ENCODE peak calls at places on chromosome 9, in six cellular contexts. One of them, this sample, is unnamed.

GRCh38 chr9:129011170-129011569 is 17.0 kb downstream of the SH3GLB2 start:
- DNase-seq in CD4-positive, alpha-beta memory T cell: no peak
- DNase-seq in PC-9: no peak
- DNase-seq in OCI-LY7: no peak
- DNase-seq in vagina: no peak
- DNase-seq in psoas muscle: peak; percentile 42
- DNase-seq in this sample: no peak

GRCh38 chr9:134835455-134835854 is 45.2 kb upstream of the FCN2 start:
- DNase-seq in PC-9: no peak
- DNase-seq in psoas muscle: peak; percentile 73
- DNase-seq in CD4-positive, alpha-beta memory T cell: no peak
- DNase-seq in vagina: no peak
- DNase-seq in OCI-LY7: no peak
- DNase-seq in this sample: no peak

GRCh38 chr9:84145031-84145430 is 164.4 kb downstream of the RMI1 start:
- DNase-seq in PC-9: no peak
- DNase-seq in vagina: no peak
- DNase-seq in OCI-LY7: no peak
- DNase-seq in psoas muscle: no peak
- DNase-seq in CD4-positive, alpha-beta memory T cell: no peak
- DNase-seq in this sample: no peak

GRCh38 chr9:74951107-74951720 is 1.5 kb downstream of the C9orf40 start:
- DNase-seq in CD4-positive, alpha-beta memory T cell: no peak
- DNase-seq in OCI-LY7: no peak
- DNase-seq in PC-9: peak; percentile 6
- DNase-seq in psoas muscle: no peak
- DNase-seq in vagina: no peak
- DNase-seq in this sample: no peak

GRCh38 chr9:116286287-116286686 is 132.7 kb downstream of the PAPPA start:
- DNase-seq in vagina: no peak
- DNase-seq in PC-9: no peak
- DNase-seq in psoas muscle: no peak
- DNase-seq in OCI-LY7: no peak
- DNase-seq in CD4-positive, alpha-beta memory T cell: no peak
- DNase-seq in this sample: peak; percentile 31

GRCh38 chr9:34576593-34576935 is 13.0 kb downstream of the CNTFR start:
- DNase-seq in OCI-LY7: no peak
- DNase-seq in PC-9: no peak
- DNase-seq in CD4-positive, alpha-beta memory T cell: no peak
- DNase-seq in vagina: no peak
- DNase-seq in psoas muscle: no peak
- DNase-seq in this sample: no peak

GRCh38 chr9:68584110-68585033 is 43.7 kb upstream of the TMEM252 start:
- DNase-seq in CD4-positive, alpha-beta memory T cell: peak; percentile 78
- DNase-seq in PC-9: peak; percentile 71
- DNase-seq in psoas muscle: peak; percentile 85
- DNase-seq in OCI-LY7: peak; percentile 94
- DNase-seq in vagina: no peak
- DNase-seq in this sample: peak; percentile 93

GRCh38 chr9:75064307-75065025 is 23.5 kb downstream of the NMRK1 start:
- DNase-seq in vagina: no peak
- DNase-seq in CD4-positive, alpha-beta memory T cell: no peak
- DNase-seq in psoas muscle: no peak
- DNase-seq in OCI-LY7: no peak
- DNase-seq in PC-9: no peak
- DNase-seq in this sample: no peak

GRCh38 chr9:110555971-110556370 is 23.6 kb downstream of the SVEP1 start:
- DNase-seq in vagina: no peak
- DNase-seq in CD4-positive, alpha-beta memory T cell: no peak
- DNase-seq in OCI-LY7: no peak
- DNase-seq in PC-9: peak; percentile 37
- DNase-seq in psoas muscle: peak; percentile 73
- DNase-seq in this sample: peak; percentile 98

GRCh38 chr9:131404581-131404980 is 10.7 kb downstream of the PRRC2B start:
- DNase-seq in vagina: no peak
- DNase-seq in CD4-positive, alpha-beta memory T cell: no peak
- DNase-seq in OCI-LY7: no peak
- DNase-seq in PC-9: no peak
- DNase-seq in psoas muscle: no peak
- DNase-seq in this sample: peak; percentile 91

GRCh38 chr9:83034587-83034986 is 28.4 kb downstream of the RASEF start:
- DNase-seq in CD4-positive, alpha-beta memory T cell: no peak
- DNase-seq in vagina: no peak
- DNase-seq in PC-9: no peak
- DNase-seq in OCI-LY7: no peak
- DNase-seq in psoas muscle: no peak
- DNase-seq in this sample: no peak

GRCh38 chr9:130156672-130157071 is 15.5 kb upstream of the NCS1 start:
- DNase-seq in OCI-LY7: no peak
- DNase-seq in CD4-positive, alpha-beta memory T cell: no peak
- DNase-seq in vagina: no peak
- DNase-seq in PC-9: no peak
- DNase-seq in psoas muscle: peak; percentile 63
- DNase-seq in this sample: no peak

GRCh38 chr9:109181284-109181683 is 14.2 kb upstream of the FRRS1L start:
- DNase-seq in CD4-positive, alpha-beta memory T cell: no peak
- DNase-seq in OCI-LY7: peak; percentile 3
- DNase-seq in vagina: no peak
- DNase-seq in PC-9: no peak
- DNase-seq in psoas muscle: no peak
- DNase-seq in this sample: no peak

GRCh38 chr9:3526903-3527652 is 1.3 kb upstream of the RFX3 start:
- DNase-seq in psoas muscle: peak; percentile 47
- DNase-seq in PC-9: peak; percentile 15
- DNase-seq in CD4-positive, alpha-beta memory T cell: peak; percentile 84
- DNase-seq in vagina: no peak
- DNase-seq in OCI-LY7: peak; percentile 79
- DNase-seq in this sample: peak; percentile 22

GRCh38 chr9:101711330-101711941 is 27.0 kb downstream of the GRIN3A start:
- DNase-seq in vagina: no peak
- DNase-seq in OCI-LY7: peak; percentile 34
- DNase-seq in PC-9: peak; percentile 8
- DNase-seq in psoas muscle: no peak
- DNase-seq in CD4-positive, alpha-beta memory T cell: no peak
- DNase-seq in this sample: peak; percentile 3

GRCh38 chr9:115341401-115341800 is 223.4 kb upstream of the TNC start:
- DNase-seq in PC-9: no peak
- DNase-seq in CD4-positive, alpha-beta memory T cell: no peak
- DNase-seq in psoas muscle: no peak
- DNase-seq in vagina: no peak
- DNase-seq in OCI-LY7: no peak
- DNase-seq in this sample: no peak

GRCh38 chr9:16744386-16744785 is 126.1 kb downstream of the BNC2 start:
- DNase-seq in CD4-positive, alpha-beta memory T cell: no peak
- DNase-seq in OCI-LY7: no peak
- DNase-seq in PC-9: no peak
- DNase-seq in vagina: no peak
- DNase-seq in psoas muscle: no peak
- DNase-seq in this sample: peak; percentile 60

GRCh38 chr9:426976-427375 is 212.3 kb downstream of the DOCK8 start:
- DNase-seq in OCI-LY7: no peak
- DNase-seq in vagina: no peak
- DNase-seq in psoas muscle: no peak
- DNase-seq in PC-9: peak; percentile 21
- DNase-seq in CD4-positive, alpha-beta memory T cell: no peak
- DNase-seq in this sample: no peak

GRCh38 chr9:17631396-17631795 is 52.5 kb downstream of the SH3GL2 start:
- DNase-seq in PC-9: no peak
- DNase-seq in CD4-positive, alpha-beta memory T cell: no peak
- DNase-seq in psoas muscle: no peak
- DNase-seq in OCI-LY7: no peak
- DNase-seq in vagina: no peak
- DNase-seq in this sample: no peak

GRCh38 chr9:101311759-101312420 is 72.9 kb downstream of the BAAT start:
- DNase-seq in OCI-LY7: peak; percentile 85
- DNase-seq in vagina: no peak
- DNase-seq in CD4-positive, alpha-beta memory T cell: no peak
- DNase-seq in PC-9: no peak
- DNase-seq in psoas muscle: no peak
- DNase-seq in this sample: peak; percentile 91

GRCh38 chr9:7097040-7097715 is 339.4 kb downstream of the KDM4C start:
- DNase-seq in PC-9: no peak
- DNase-seq in CD4-positive, alpha-beta memory T cell: no peak
- DNase-seq in vagina: no peak
- DNase-seq in psoas muscle: no peak
- DNase-seq in OCI-LY7: no peak
- DNase-seq in this sample: no peak

GRCh38 chr9:136693490-136694162 is 6.4 kb upstream of the AGPAT2 start:
- DNase-seq in vagina: no peak
- DNase-seq in CD4-positive, alpha-beta memory T cell: no peak
- DNase-seq in PC-9: peak; percentile 97
- DNase-seq in OCI-LY7: no peak
- DNase-seq in psoas muscle: no peak
- DNase-seq in this sample: no peak

GRCh38 chr9:120330031-120330430 is 249.9 kb downstream of the CDK5RAP2 start:
- DNase-seq in OCI-LY7: no peak
- DNase-seq in PC-9: no peak
- DNase-seq in vagina: peak; percentile 69
- DNase-seq in psoas muscle: no peak
- DNase-seq in CD4-positive, alpha-beta memory T cell: no peak
- DNase-seq in this sample: no peak

GRCh38 chr9:96163141-96163540 is 138.8 kb downstream of the HSD17B3 start:
- DNase-seq in OCI-LY7: no peak
- DNase-seq in CD4-positive, alpha-beta memory T cell: no peak
- DNase-seq in vagina: no peak
- DNase-seq in psoas muscle: no peak
- DNase-seq in PC-9: no peak
- DNase-seq in this sample: no peak
- H3K4me1 ChIP-seq in OCI-LY7: no peaks in the 10 kb centered on the region
- H3K4me1 ChIP-seq in CD4-positive, alpha-beta memory T cell: no peaks in the 10 kb centered on the region
- H3K4me1 ChIP-seq in vagina: peaks cover 19% of the 10 kb centered on the region
- H3K4me1 ChIP-seq in psoas muscle: no peaks in the 10 kb centered on the region
- H3K4me1 ChIP-seq in PC-9: no peaks in the 10 kb centered on the region
- H3K4me1 ChIP-seq in this sample: no peaks in the 10 kb centered on the region

GRCh38 chr9:96818535-96818934 is 35.8 kb downstream of the ZNF782 start:
- DNase-seq in vagina: no peak
- DNase-seq in OCI-LY7: peak; percentile 1
- DNase-seq in CD4-positive, alpha-beta memory T cell: no peak
- DNase-seq in PC-9: no peak
- DNase-seq in psoas muscle: no peak
- DNase-seq in this sample: no peak

GRCh38 chr9:96813607-96814006 is 35.7 kb upstream of the ZNF510 start:
- DNase-seq in psoas muscle: no peak
- DNase-seq in CD4-positive, alpha-beta memory T cell: no peak
- DNase-seq in vagina: no peak
- DNase-seq in OCI-LY7: no peak
- DNase-seq in PC-9: no peak
- DNase-seq in this sample: no peak

GRCh38 chr9:96817973-96818372 is 36.3 kb downstream of the ZNF782 start:
- DNase-seq in psoas muscle: no peak
- DNase-seq in PC-9: no peak
- DNase-seq in vagina: no peak
- DNase-seq in OCI-LY7: no peak
- DNase-seq in CD4-positive, alpha-beta memory T cell: no peak
- DNase-seq in this sample: no peak
- H3K9me3 ChIP-seq in psoas muscle: peaks cover 97% of the 10 kb centered on the region
- H3K9me3 ChIP-seq in PC-9: peaks cover 81% of the 10 kb centered on the region
- H3K9me3 ChIP-seq in vagina: peaks cover 50% of the 10 kb centered on the region
- H3K9me3 ChIP-seq in OCI-LY7: peaks cover 56% of the 10 kb centered on the region
- H3K9me3 ChIP-seq in CD4-positive, alpha-beta memory T cell: peaks cover 5% of the 10 kb centered on the region
- H3K9me3 ChIP-seq in this sample: peaks cover 8% of the 10 kb centered on the region

DNA sequence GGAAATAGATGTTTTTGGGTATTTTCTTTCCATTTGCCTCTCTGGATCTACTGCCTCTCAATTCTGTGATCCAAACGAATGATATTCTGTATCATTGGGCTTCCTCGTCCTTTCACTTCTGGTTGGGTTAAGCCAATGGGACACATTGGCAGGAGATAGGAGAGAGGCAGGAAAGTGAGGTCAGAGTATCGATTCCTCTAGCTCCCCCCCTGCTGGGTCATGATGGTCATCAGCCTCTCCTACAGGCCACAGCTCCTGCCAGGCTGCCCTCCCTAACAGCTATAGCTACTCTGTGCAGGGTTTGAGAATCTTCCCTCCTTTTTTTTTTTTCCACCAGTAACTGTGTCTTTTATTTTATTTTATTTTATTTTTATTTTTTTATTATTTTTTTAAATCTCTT is 39.4 kb downstream of the APBA1 start:
- DNase-seq in vagina: no peak
- DNase-seq in psoas muscle: no peak
- DNase-seq in CD4-positive, alpha-beta memory T cell: no peak
- DNase-seq in PC-9: no peak
- DNase-seq in OCI-LY7: no peak
- DNase-seq in this sample: no peak
- H3K4me1 ChIP-seq in vagina: peaks cover 4% of the 10 kb centered on the region
- H3K4me1 ChIP-seq in psoas muscle: peaks cover 3% of the 10 kb centered on the region
- H3K4me1 ChIP-seq in CD4-positive, alpha-beta memory T cell: no peaks in the 10 kb centered on the region
- H3K4me1 ChIP-seq in PC-9: no peaks in the 10 kb centered on the region
- H3K4me1 ChIP-seq in OCI-LY7: no peaks in the 10 kb centered on the region
- H3K4me1 ChIP-seq in this sample: no peaks in the 10 kb centered on the region

DNA sequence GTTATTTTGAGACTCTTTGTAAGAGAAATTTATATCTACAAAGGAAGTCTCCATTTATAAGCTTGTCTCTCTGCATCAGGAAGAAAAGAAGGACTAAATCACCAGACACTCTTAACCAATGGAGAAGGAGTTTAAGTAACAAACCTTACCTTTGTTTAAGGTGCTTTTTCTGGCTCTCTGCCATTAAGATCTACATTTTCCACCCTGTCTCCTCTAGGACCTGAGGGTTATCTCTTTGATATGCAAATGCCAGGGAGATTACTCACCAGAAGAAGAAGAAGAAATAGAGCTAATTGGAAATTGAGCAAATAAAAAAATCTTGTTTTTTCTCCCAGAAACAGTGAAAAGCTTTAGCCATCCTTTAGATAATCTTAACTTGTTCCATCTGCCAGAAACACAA is 60.9 kb downstream of the CDKN2A start:
- DNase-seq in PC-9: no peak
- DNase-seq in OCI-LY7: no peak
- DNase-seq in vagina: no peak
- DNase-seq in CD4-positive, alpha-beta memory T cell: no peak
- DNase-seq in psoas muscle: no peak
- DNase-seq in this sample: no peak
- H3K9me3 ChIP-seq in PC-9: no peaks in the 10 kb centered on the region
- H3K9me3 ChIP-seq in OCI-LY7: no peaks in the 10 kb centered on the region
- H3K9me3 ChIP-seq in vagina: no peaks in the 10 kb centered on the region
- H3K9me3 ChIP-seq in CD4-positive, alpha-beta memory T cell: no peaks in the 10 kb centered on the region
- H3K9me3 ChIP-seq in psoas muscle: no peaks in the 10 kb centered on the region
- H3K9me3 ChIP-seq in this sample: no peaks in the 10 kb centered on the region